ENCODE peak calls at places on chromosomes 13 and 19, in four cellular contexts. J is K562, G is H1, L is HepG2. W is an unnamed sample.

GRCh38 chr13:49020940-49021548 is 45.3 kb downstream of the FNDC3A start:
- DNase-seq in J (no peak), G (no peak), L (no peak), W (no peak)

GRCh38 chr13:91664036-91664435 is 265.6 kb downstream of the GPC5 start:
- DNase-seq in J (no peak), G (no peak), L (no peak), W (no peak)

GRCh38 chr19:15629003-15629880 is 11.5 kb upstream of the CYP4F3 start:
- DNase-seq in J (peak), G (peak), L (peak), W (peak)

GRCh38 chr13:110819203-110820014 is 95.5 kb downstream of the ANKRD10 start:
- DNase-seq in J (peak), G (peak), L (peak), W (peak)

GRCh38 chr19:43784251-43784980 is 3.6 kb upstream of the KCNN4 start:
- DNase-seq in J (peak), G (no peak), L (no peak), W (peak)

GRCh38 chr19:39038098-39038497 is 5.7 kb upstream of the FBXO27 start:
- DNase-seq in J (peak), G (peak), L (peak), W (peak)

GRCh38 chr13:85091835-85092234 is 707.4 kb downstream of the SLITRK6 start:
- DNase-seq in J (no peak), G (no peak), L (no peak), W (no peak)

GRCh38 chr19:44254496-44254895 is 5.2 kb upstream of the ZNF233 start:
- DNase-seq in J (no peak), G (no peak), L (peak), W (no peak)

GRCh38 chr19:43489310-43489709 is 15.2 kb downstream of the PHLDB3 start:
- DNase-seq in J (no peak), G (no peak), L (no peak), W (no peak)

GRCh38 chr19:8517551-8518442 is 3.8 kb upstream of the ZNF414 start:
- DNase-seq in J (no peak), G (no peak), L (no peak), W (no peak)

GRCh38 chr19:34436716-34437115 is 8.5 kb downstream of the UBA2 start:
- DNase-seq in J (no peak), G (no peak), L (no peak), W (no peak)

GRCh38 chr13:57787058-57787791 is 155.7 kb downstream of the PCDH17 start:
- DNase-seq in J (no peak), G (no peak), L (no peak), W (no peak)

GRCh38 chr19:13171146-13171545 is 20.9 kb downstream of the IER2 start:
- DNase-seq in J (no peak), G (no peak), L (no peak), W (no peak)

GRCh38 chr13:112079696-112080095 is 12.7 kb downstream of the SOX1 start:
- DNase-seq in J (no peak), G (no peak), L (no peak), W (no peak)

GRCh38 chr13:82292334-82292733 is 1589.9 kb downstream of the SLITRK1 start:
- DNase-seq in J (no peak), G (no peak), L (no peak), W (no peak)

GRCh38 chr19:778910-779653 is 18.2 kb upstream of the PTBP1 start:
- DNase-seq in J (no peak), G (no peak), L (peak), W (peak)

GRCh38 chr19:31073485-31074221 is 275.6 kb downstream of the TSHZ3 start:
- DNase-seq in J (no peak), G (no peak), L (no peak), W (no peak)

GRCh38 chr19:19113040-19113541 is 25.2 kb downstream of the TMEM161A start:
- DNase-seq in J (peak), G (peak), L (peak), W (no peak)

GRCh38 chr13:101727118-101727517 is 274.6 kb downstream of the ITGBL1 start:
- DNase-seq in J (no peak), G (no peak), L (no peak), W (no peak)

GRCh38 chr13:25764378-25764777 is 287.4 kb downstream of the SHISA2 start:
- DNase-seq in J (no peak), G (no peak), L (no peak), W (no peak)

GRCh38 chr19:35265126-35265995 is 3.4 kb upstream of the USF2 start:
- DNase-seq in J (no peak), G (no peak), L (no peak), W (no peak)

GRCh38 chr13:94057618-94058017 is 421.9 kb downstream of the DCT start:
- DNase-seq in J (no peak), G (no peak), L (no peak), W (no peak)

GRCh38 chr19:13079542-13079986 is 23.1 kb downstream of the LYL1 start:
- DNase-seq in J (peak), G (no peak), L (no peak), W (no peak)

GRCh38 chr13:68759617-68760016 is 1348.0 kb upstream of the ATXN8OS start:
- DNase-seq in J (no peak), G (no peak), L (no peak), W (no peak)

GRCh38 chr13:21234537-21234936 is 58.1 kb downstream of the MRPL57 start:
- DNase-seq in J (no peak), G (no peak), L (peak), W (no peak)

GRCh38 chr13:21231426-21231945 is 55.0 kb downstream of the MRPL57 start:
- DNase-seq in J (no peak), G (no peak), L (no peak), W (no peak)

GRCh38 chr13:21232196-21232595 is 55.7 kb downstream of the MRPL57 start:
- DNase-seq in J (no peak), G (no peak), L (no peak), W (no peak)

GRCh38 chr13:21232599-21232998 is 56.1 kb downstream of the MRPL57 start:
- DNase-seq in J (no peak), G (no peak), L (no peak), W (no peak)

DNA sequence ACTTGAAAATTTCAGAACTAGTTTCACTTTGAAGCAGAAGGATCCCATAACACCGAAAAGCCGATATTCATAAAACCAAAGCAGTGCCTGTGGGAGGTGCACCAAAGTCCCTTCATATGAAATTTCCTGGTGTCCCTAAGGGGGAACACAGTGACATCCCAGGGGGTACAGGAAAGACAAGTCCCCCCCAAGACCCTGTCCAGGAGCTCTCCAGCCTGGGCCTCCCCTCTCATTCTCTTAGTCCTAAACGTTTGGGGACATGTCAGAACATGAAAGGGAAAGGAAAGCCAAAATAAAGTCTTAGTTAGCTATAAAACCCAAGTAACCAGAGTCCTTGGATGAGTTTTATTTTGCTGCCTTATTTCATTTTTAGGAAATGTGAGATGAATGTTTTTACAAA is 56.6 kb downstream of the MRPL57 start:
- DNase-seq in J (no peak), G (no peak), L (no peak), W (no peak)
- TF ChIP-seq PHF8 in J (no peak), G (no peak), L (no peak), W (no peak)

GRCh38 chr19:33000910-33001309 is 28.9 kb downstream of the FAAP24 start:
- DNase-seq in J (no peak), G (no peak), L (no peak), W (no peak)

GRCh38 chr19:33000510-33000909 is 28.5 kb downstream of the FAAP24 start:
- DNase-seq in J (no peak), G (no peak), L (no peak), W (no peak)

GRCh38 chr19:33008738-33009137 is 36.7 kb downstream of the FAAP24 start:
- DNase-seq in J (no peak), G (no peak), L (no peak), W (no peak)

GRCh38 chr19:33005440-33005839 is 33.4 kb downstream of the FAAP24 start:
- DNase-seq in J (no peak), G (no peak), L (no peak), W (no peak)
- TF ChIP-seq PHF8 in J (no peak), G (no peak), L (no peak), W (no peak)

GRCh38 chr13:113854238-113855011 is 9.5 kb downstream of the GAS6 start:
- DNase-seq in J (no peak), G (peak), L (no peak), W (no peak)
- TF ChIP-seq PHF8 in J (no peak), G (no peak), L (no peak), W (no peak)

DNA sequence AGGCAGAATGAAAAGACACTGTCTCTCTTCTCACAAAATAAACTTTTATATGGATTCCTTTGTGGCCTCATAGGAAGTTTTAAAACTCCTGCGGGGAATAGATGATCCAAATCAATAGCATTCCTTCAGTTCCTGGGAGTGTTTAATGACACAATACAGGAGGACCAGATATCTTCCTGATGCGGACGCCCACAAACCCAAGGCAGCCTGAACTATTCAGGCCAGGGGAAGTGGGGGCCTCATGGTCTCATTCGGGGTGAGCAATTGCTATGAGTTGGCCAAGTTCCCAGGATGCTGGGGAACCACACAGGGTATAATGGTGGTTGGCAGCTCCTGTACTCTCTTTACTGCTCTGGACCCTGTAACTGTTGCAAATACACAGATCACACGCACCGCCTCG is 401.2 kb downstream of the IRS2 start:
- DNase-seq in J (no peak), G (no peak), L (no peak), W (no peak)
- TF ChIP-seq PHF8 in J (no peak), G (no peak), L (no peak), W (no peak)

GRCh38 chr19:4474504-4475136 is 2.5 kb downstream of the HDGFL2 start:
- DNase-seq in J (peak), G (peak), L (no peak), W (no peak)
- TF ChIP-seq PHF8 in J (no peak), G (no peak), L (no peak), W (no peak)

GRCh38 chr13:99505814-99506269 is 4.6 kb downstream of the TM9SF2 start:
- DNase-seq in J (no peak), G (no peak), L (no peak), W (peak)
- TF ChIP-seq PHF8 in J (no peak), G (no peak), L (no peak), W (no peak)